ENCODE peak calls at places on chromosome 12, in ten cellular contexts. One of them, this sample, is unnamed.

GRCh38 chr12:45974171-45974719 is 16.1 kb downstream of the SCAF11 start:
- ATAC-seq in T-helper 17 cell: no peak
- ATAC-seq in activated T-cell treated with anti-CD3 and anti-CD28 coated beads, Interleukin-2, amount 50 U/mL, for 72 hours: no peak
- ATAC-seq in CD4-positive, alpha-beta T cell: no peak
- ATAC-seq in activated CD8-positive, alpha-beta T cell treated with anti-CD3 and anti-CD28 coated beads for 36 hours: peak; percentile 20
- ATAC-seq in Right ventricle myocardium inferior: no peak
- ATAC-seq in left cardiac atrium: no peak
- ATAC-seq in right cardiac atrium: no peak
- ATAC-seq in stimulated activated naive CD8-positive, alpha-beta T cell treated with anti-CD3 and anti-CD28 coated beads, Interleukin-15, Interleukin-2, amounts not matched to agents 100 U/mL and 50 U/mL, for 24 hours: no peak
- ATAC-seq in heart right ventricle: no peak
- ATAC-seq in this sample: no peak

GRCh38 chr12:128825845-128826244 is 2.1 kb upstream of the SLC15A4 start:
- ATAC-seq in T-helper 17 cell: no peak
- ATAC-seq in activated T-cell treated with anti-CD3 and anti-CD28 coated beads, Interleukin-2, amount 50 U/mL, for 72 hours: no peak
- ATAC-seq in CD4-positive, alpha-beta T cell: no peak
- ATAC-seq in activated CD8-positive, alpha-beta T cell treated with anti-CD3 and anti-CD28 coated beads for 36 hours: no peak
- ATAC-seq in Right ventricle myocardium inferior: no peak
- ATAC-seq in left cardiac atrium: no peak
- ATAC-seq in right cardiac atrium: no peak
- ATAC-seq in stimulated activated naive CD8-positive, alpha-beta T cell treated with anti-CD3 and anti-CD28 coated beads, Interleukin-15, Interleukin-2, amounts not matched to agents 100 U/mL and 50 U/mL, for 24 hours: no peak
- ATAC-seq in heart right ventricle: no peak
- ATAC-seq in this sample: no peak

GRCh38 chr12:122894173-122895121 is 1.5 kb downstream of the VPS37B start:
- ATAC-seq in T-helper 17 cell: no peak
- ATAC-seq in activated T-cell treated with anti-CD3 and anti-CD28 coated beads, Interleukin-2, amount 50 U/mL, for 72 hours: no peak
- ATAC-seq in CD4-positive, alpha-beta T cell: no peak
- ATAC-seq in activated CD8-positive, alpha-beta T cell treated with anti-CD3 and anti-CD28 coated beads for 36 hours: no peak
- ATAC-seq in Right ventricle myocardium inferior: peak; percentile 18
- ATAC-seq in left cardiac atrium: peak; percentile 11
- ATAC-seq in right cardiac atrium: no peak
- ATAC-seq in stimulated activated naive CD8-positive, alpha-beta T cell treated with anti-CD3 and anti-CD28 coated beads, Interleukin-15, Interleukin-2, amounts not matched to agents 100 U/mL and 50 U/mL, for 24 hours: no peak
- ATAC-seq in heart right ventricle: peak; percentile 40
- ATAC-seq in this sample: no peak

GRCh38 chr12:78703820-78704525 is 160.6 kb upstream of the SYT1 start:
- ATAC-seq in T-helper 17 cell: no peak
- ATAC-seq in activated T-cell treated with anti-CD3 and anti-CD28 coated beads, Interleukin-2, amount 50 U/mL, for 72 hours: no peak
- ATAC-seq in CD4-positive, alpha-beta T cell: no peak
- ATAC-seq in activated CD8-positive, alpha-beta T cell treated with anti-CD3 and anti-CD28 coated beads for 36 hours: no peak
- ATAC-seq in Right ventricle myocardium inferior: no peak
- ATAC-seq in left cardiac atrium: no peak
- ATAC-seq in right cardiac atrium: no peak
- ATAC-seq in stimulated activated naive CD8-positive, alpha-beta T cell treated with anti-CD3 and anti-CD28 coated beads, Interleukin-15, Interleukin-2, amounts not matched to agents 100 U/mL and 50 U/mL, for 24 hours: no peak
- ATAC-seq in heart right ventricle: no peak
- ATAC-seq in this sample: no peak

GRCh38 chr12:88339254-88339949 is 197.3 kb downstream of the TMTC3 start:
- ATAC-seq in T-helper 17 cell: no peak
- ATAC-seq in activated T-cell treated with anti-CD3 and anti-CD28 coated beads, Interleukin-2, amount 50 U/mL, for 72 hours: no peak
- ATAC-seq in CD4-positive, alpha-beta T cell: no peak
- ATAC-seq in activated CD8-positive, alpha-beta T cell treated with anti-CD3 and anti-CD28 coated beads for 36 hours: no peak
- ATAC-seq in Right ventricle myocardium inferior: no peak
- ATAC-seq in left cardiac atrium: no peak
- ATAC-seq in right cardiac atrium: no peak
- ATAC-seq in stimulated activated naive CD8-positive, alpha-beta T cell treated with anti-CD3 and anti-CD28 coated beads, Interleukin-15, Interleukin-2, amounts not matched to agents 100 U/mL and 50 U/mL, for 24 hours: no peak
- ATAC-seq in heart right ventricle: no peak
- ATAC-seq in this sample: no peak

GRCh38 chr12:82366182-82366581 is 7.9 kb downstream of the METTL25 start:
- ATAC-seq in T-helper 17 cell: no peak
- ATAC-seq in activated T-cell treated with anti-CD3 and anti-CD28 coated beads, Interleukin-2, amount 50 U/mL, for 72 hours: no peak
- ATAC-seq in CD4-positive, alpha-beta T cell: no peak
- ATAC-seq in activated CD8-positive, alpha-beta T cell treated with anti-CD3 and anti-CD28 coated beads for 36 hours: no peak
- ATAC-seq in Right ventricle myocardium inferior: no peak
- ATAC-seq in left cardiac atrium: no peak
- ATAC-seq in right cardiac atrium: no peak
- ATAC-seq in stimulated activated naive CD8-positive, alpha-beta T cell treated with anti-CD3 and anti-CD28 coated beads, Interleukin-15, Interleukin-2, amounts not matched to agents 100 U/mL and 50 U/mL, for 24 hours: no peak
- ATAC-seq in heart right ventricle: no peak
- ATAC-seq in this sample: no peak

GRCh38 chr12:27822076-27822712 is 42.2 kb upstream of the MANSC4 start:
- ATAC-seq in T-helper 17 cell: peak; percentile 85
- ATAC-seq in activated T-cell treated with anti-CD3 and anti-CD28 coated beads, Interleukin-2, amount 50 U/mL, for 72 hours: peak; percentile 94
- ATAC-seq in CD4-positive, alpha-beta T cell: peak; percentile 81
- ATAC-seq in activated CD8-positive, alpha-beta T cell treated with anti-CD3 and anti-CD28 coated beads for 36 hours: peak; percentile 95
- ATAC-seq in Right ventricle myocardium inferior: no peak
- ATAC-seq in left cardiac atrium: no peak
- ATAC-seq in right cardiac atrium: no peak
- ATAC-seq in stimulated activated naive CD8-positive, alpha-beta T cell treated with anti-CD3 and anti-CD28 coated beads, Interleukin-15, Interleukin-2, amounts not matched to agents 100 U/mL and 50 U/mL, for 24 hours: peak; percentile 96
- ATAC-seq in heart right ventricle: no peak
- ATAC-seq in this sample: no peak

GRCh38 chr12:104670439-104671406 is 214.0 kb downstream of the CHST11 start:
- ATAC-seq in T-helper 17 cell: no peak
- ATAC-seq in activated T-cell treated with anti-CD3 and anti-CD28 coated beads, Interleukin-2, amount 50 U/mL, for 72 hours: peak; percentile 1
- ATAC-seq in CD4-positive, alpha-beta T cell: no peak
- ATAC-seq in activated CD8-positive, alpha-beta T cell treated with anti-CD3 and anti-CD28 coated beads for 36 hours: peak; percentile 1
- ATAC-seq in Right ventricle myocardium inferior: no peak
- ATAC-seq in left cardiac atrium: no peak
- ATAC-seq in right cardiac atrium: no peak
- ATAC-seq in stimulated activated naive CD8-positive, alpha-beta T cell treated with anti-CD3 and anti-CD28 coated beads, Interleukin-15, Interleukin-2, amounts not matched to agents 100 U/mL and 50 U/mL, for 24 hours: no peak
- ATAC-seq in heart right ventricle: no peak
- ATAC-seq in this sample: no peak

GRCh38 chr12:6069452-6070093 is 54.9 kb downstream of the VWF start:
- ATAC-seq in T-helper 17 cell: peak; percentile 55
- ATAC-seq in activated T-cell treated with anti-CD3 and anti-CD28 coated beads, Interleukin-2, amount 50 U/mL, for 72 hours: peak; percentile 79
- ATAC-seq in CD4-positive, alpha-beta T cell: peak; percentile 48
- ATAC-seq in activated CD8-positive, alpha-beta T cell treated with anti-CD3 and anti-CD28 coated beads for 36 hours: peak; percentile 34
- ATAC-seq in Right ventricle myocardium inferior: no peak
- ATAC-seq in left cardiac atrium: peak; percentile 31
- ATAC-seq in right cardiac atrium: no peak
- ATAC-seq in stimulated activated naive CD8-positive, alpha-beta T cell treated with anti-CD3 and anti-CD28 coated beads, Interleukin-15, Interleukin-2, amounts not matched to agents 100 U/mL and 50 U/mL, for 24 hours: peak; percentile 80
- ATAC-seq in heart right ventricle: no peak
- ATAC-seq in this sample: no peak

GRCh38 chr12:52798003-52798670 is 2.2 kb upstream of the KRT3 start:
- ATAC-seq in T-helper 17 cell: no peak
- ATAC-seq in activated T-cell treated with anti-CD3 and anti-CD28 coated beads, Interleukin-2, amount 50 U/mL, for 72 hours: no peak
- ATAC-seq in CD4-positive, alpha-beta T cell: no peak
- ATAC-seq in activated CD8-positive, alpha-beta T cell treated with anti-CD3 and anti-CD28 coated beads for 36 hours: no peak
- ATAC-seq in Right ventricle myocardium inferior: no peak
- ATAC-seq in left cardiac atrium: no peak
- ATAC-seq in right cardiac atrium: no peak
- ATAC-seq in stimulated activated naive CD8-positive, alpha-beta T cell treated with anti-CD3 and anti-CD28 coated beads, Interleukin-15, Interleukin-2, amounts not matched to agents 100 U/mL and 50 U/mL, for 24 hours: no peak
- ATAC-seq in heart right ventricle: no peak
- ATAC-seq in this sample: no peak

GRCh38 chr12:56803750-56804149 is 40.6 kb downstream of the HSD17B6 start:
- ATAC-seq in T-helper 17 cell: no peak
- ATAC-seq in activated T-cell treated with anti-CD3 and anti-CD28 coated beads, Interleukin-2, amount 50 U/mL, for 72 hours: no peak
- ATAC-seq in CD4-positive, alpha-beta T cell: no peak
- ATAC-seq in activated CD8-positive, alpha-beta T cell treated with anti-CD3 and anti-CD28 coated beads for 36 hours: no peak
- ATAC-seq in Right ventricle myocardium inferior: peak; percentile 81
- ATAC-seq in left cardiac atrium: peak; percentile 89
- ATAC-seq in right cardiac atrium: peak; percentile 79
- ATAC-seq in stimulated activated naive CD8-positive, alpha-beta T cell treated with anti-CD3 and anti-CD28 coated beads, Interleukin-15, Interleukin-2, amounts not matched to agents 100 U/mL and 50 U/mL, for 24 hours: no peak
- ATAC-seq in heart right ventricle: peak; percentile 77
- ATAC-seq in this sample: peak; percentile 90